ENCODE peak calls at places on chromosomes 5 and 9, in nine cellular contexts. P, Q, O, H, U, W, S, B and D are unnamed samples.

GRCh38 chr5:172886974-172887491 is 53.0 kb downstream of the ERGIC1 start:
- DNase-seq in P (peak; percentile 73), Q (no peak), O (peak; percentile 88), H (peak; percentile 98), U (no peak), W (peak; percentile 88), S (no peak), B (no peak), D (peak; percentile 99)

GRCh38 chr5:7878381-7878873 is 9.5 kb downstream of the MTRR start:
- DNase-seq in P (no peak), Q (no peak), O (peak; percentile 76), H (peak; percentile 43), U (peak; percentile 66), W (peak; percentile 73), S (no peak), B (no peak), D (peak; percentile 72)

GRCh38 chr5:42875785-42876374 is 64.2 kb upstream of the SELENOP start:
- DNase-seq in P (no peak), Q (no peak), O (no peak), H (no peak), U (no peak), W (no peak), S (no peak), B (no peak), D (no peak)

GRCh38 chr5:88743231-88743879 is 139.6 kb downstream of the MEF2C start:
- DNase-seq in P (no peak), Q (no peak), O (peak; percentile 20), H (no peak), U (no peak), W (peak; percentile 70), S (no peak), B (no peak), D (peak; percentile 8)

GRCh38 chr9:37309136-37309535 is 113.4 kb upstream of the GRHPR start:
- DNase-seq in P (no peak), Q (peak; percentile 65), O (peak; percentile 37), H (no peak), U (no peak), W (no peak), S (peak; percentile 10), B (peak; percentile 69), D (peak; percentile 53)

GRCh38 chr9:131840220-131840619 is 100.3 kb upstream of the RAPGEF1 start:
- DNase-seq in P (no peak), Q (peak; percentile 34), O (no peak), H (no peak), U (no peak), W (no peak), S (no peak), B (no peak), D (no peak)

GRCh38 chr5:173472784-173473278 is 143.6 kb downstream of the BOD1 start:
- DNase-seq in P (peak; percentile 45), Q (no peak), O (peak; percentile 28), H (peak; percentile 91), U (no peak), W (peak; percentile 65), S (no peak), B (no peak), D (peak; percentile 60)

GRCh38 chr5:172866802-172867748 is 33.0 kb downstream of the ERGIC1 start:
- DNase-seq in P (peak; percentile 91), Q (peak; percentile 53), O (peak; percentile 31), H (no peak), U (no peak), W (no peak), S (no peak), B (no peak), D (no peak)

GRCh38 chr9:125496313-125496838 is 210.6 kb downstream of the MAPKAP1 start:
- DNase-seq in P (no peak), Q (peak; percentile 53), O (no peak), H (no peak), U (no peak), W (no peak), S (no peak), B (no peak), D (no peak)
- H3K4me3 ChIP-seq in P (no peak overlapping the region), Q (peak overlapping the region; percentile 39), O (no peak overlapping the region), H (no peak overlapping the region), U (no peak overlapping the region), W (no peak overlapping the region), S (no peak overlapping the region), B (no peak overlapping the region), D (no peak overlapping the region)

DNA sequence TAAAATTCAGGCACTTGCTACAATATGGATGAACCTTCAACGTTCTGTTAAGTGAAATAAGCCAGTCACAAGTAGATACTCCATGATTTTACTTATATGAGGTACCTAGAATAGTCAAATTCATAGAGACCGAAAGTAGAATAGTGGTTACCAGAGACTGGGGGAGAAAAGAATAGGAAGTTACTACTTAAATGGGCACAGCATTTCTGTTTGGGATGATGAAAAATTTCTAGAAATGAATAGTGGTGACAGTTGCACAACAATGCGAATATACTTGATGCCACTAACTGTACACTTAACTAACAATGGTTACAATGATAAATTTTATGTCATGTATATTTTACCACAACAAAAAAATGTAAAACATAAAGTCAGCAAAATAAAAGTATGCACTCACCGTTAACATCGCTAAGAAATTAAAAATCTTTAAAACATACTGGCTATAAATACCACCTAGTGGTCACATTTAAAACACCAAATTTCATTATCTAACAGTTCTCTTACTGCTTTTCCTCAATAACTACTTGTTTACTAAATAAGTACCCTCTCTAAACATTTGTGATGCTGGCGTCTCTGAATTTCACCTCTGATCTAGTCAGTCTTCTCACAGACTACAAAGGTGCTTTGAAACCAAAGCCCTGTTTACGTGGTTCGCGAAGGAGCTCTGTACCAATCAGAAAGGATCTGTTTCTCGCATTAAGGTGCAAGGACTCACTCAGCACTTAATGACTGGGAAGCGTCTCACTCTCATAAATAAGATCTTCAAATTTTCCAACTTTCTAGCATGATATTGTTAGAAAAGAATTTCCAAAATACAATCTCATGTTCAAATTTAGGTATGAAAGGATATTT is 22.7 kb downstream of the KIF3A start:
- DNase-seq in P (no peak), Q (peak; percentile 19), O (peak; percentile 15), H (peak; percentile 20), U (no peak), W (peak; percentile 47), S (no peak), B (no peak), D (peak; percentile 33)
- TF ChIP-seq CTCF in P (peak; percentile 49), Q (peak; percentile 65), O (peak; percentile 48), H (peak; percentile 52), U (no peak), W (peak; percentile 38), S (no peak), B (peak; percentile 74), D (peak; percentile 35)

GRCh38 chr5:1011226-1011631 is 2.6 kb downstream of the NKD2 start:
- DNase-seq in P (peak; percentile 21), Q (peak; percentile 88), O (no peak), H (no peak), U (no peak), W (no peak), S (no peak), B (peak; percentile 95), D (peak; percentile 8)
- H3K4me3 ChIP-seq in P (no peak overlapping the region), Q (no peak overlapping the region), O (no peak overlapping the region), H (no peak overlapping the region), U (no peak overlapping the region), W (no peak overlapping the region), S (no peak overlapping the region), B (no peak overlapping the region), D (no peak overlapping the region)

DNA sequence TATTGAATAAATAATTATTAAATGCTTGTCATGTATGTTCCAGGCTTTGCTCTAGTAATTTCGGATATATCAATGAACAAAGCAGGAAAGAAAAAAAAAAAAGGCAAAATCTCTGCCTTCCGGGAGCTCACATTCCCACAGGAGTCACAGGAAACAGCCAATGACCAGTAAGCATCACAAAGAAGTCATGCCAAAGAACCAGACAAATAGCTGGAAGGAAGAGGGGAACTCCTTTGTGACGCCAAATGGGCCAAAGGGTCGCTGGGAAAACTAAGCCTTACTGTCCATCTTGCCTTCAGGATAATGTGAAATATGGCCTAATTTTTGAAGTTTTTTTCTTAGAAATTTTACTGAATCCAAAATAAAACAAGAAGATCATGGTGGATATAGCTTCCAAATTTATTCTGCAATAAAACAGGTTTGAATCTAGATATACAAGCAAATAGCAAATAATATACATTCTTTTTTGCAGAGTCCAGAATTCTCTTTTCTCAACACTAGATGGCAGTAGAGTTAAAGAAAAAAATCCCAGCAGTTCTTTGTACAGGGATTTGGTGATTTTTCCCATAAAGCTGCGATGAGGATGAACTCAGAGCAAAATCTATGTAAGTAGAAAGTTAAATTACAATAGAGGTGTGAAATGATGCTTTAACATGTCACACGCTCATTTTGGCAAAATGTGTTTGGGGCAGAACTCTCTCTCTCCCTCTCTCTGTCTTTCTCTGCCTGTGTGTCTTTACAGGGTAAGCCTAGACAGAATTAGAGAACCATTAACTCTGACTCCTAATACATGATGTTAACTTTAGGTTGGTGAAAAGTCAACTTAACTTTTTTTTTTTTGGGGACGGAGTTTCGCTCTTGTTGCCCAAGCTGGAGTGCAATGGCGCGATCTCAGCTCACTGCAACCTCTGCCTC is 60.0 kb upstream of the TUT7 start:
- DNase-seq in P (no peak), Q (peak; percentile 52), O (peak; percentile 50), H (peak; percentile 51), U (no peak), W (peak; percentile 71), S (no peak), B (no peak), D (peak; percentile 66)
- TF ChIP-seq CTCF in P (peak; percentile 80), Q (peak; percentile 90), O (peak; percentile 70), H (peak; percentile 69), U (peak; percentile 58), W (peak; percentile 56), S (no peak), B (peak; percentile 88), D (peak; percentile 56)

GRCh38 chr5:180071418-180072255 is at the start of gene RNF130:
- DNase-seq in P (peak; percentile 95), Q (peak; percentile 95), O (peak; percentile 88), H (peak; percentile 92), U (peak; percentile 19), W (peak; percentile 88), S (no peak), B (peak; percentile 96), D (peak; percentile 94)

GRCh38 chr5:180068519-180069090 is 3.0 kb downstream of the RNF130 start:
- DNase-seq in P (no peak), Q (no peak), O (no peak), H (no peak), U (no peak), W (no peak), S (no peak), B (no peak), D (no peak)

GRCh38 chr5:180070726-180071417 is 687 bp downstream of the RNF130 start:
- DNase-seq in P (peak; percentile 44), Q (peak; percentile 56), O (peak; percentile 55), H (peak; percentile 58), U (no peak), W (peak; percentile 68), S (no peak), B (peak; percentile 79), D (peak; percentile 65)

GRCh38 chr5:180069589-180070247 is 1.8 kb downstream of the RNF130 start:
- DNase-seq in P (peak; percentile 48), Q (no peak), O (no peak), H (peak; percentile 3), U (no peak), W (no peak), S (no peak), B (peak; percentile 70), D (peak; percentile 14)

DNA sequence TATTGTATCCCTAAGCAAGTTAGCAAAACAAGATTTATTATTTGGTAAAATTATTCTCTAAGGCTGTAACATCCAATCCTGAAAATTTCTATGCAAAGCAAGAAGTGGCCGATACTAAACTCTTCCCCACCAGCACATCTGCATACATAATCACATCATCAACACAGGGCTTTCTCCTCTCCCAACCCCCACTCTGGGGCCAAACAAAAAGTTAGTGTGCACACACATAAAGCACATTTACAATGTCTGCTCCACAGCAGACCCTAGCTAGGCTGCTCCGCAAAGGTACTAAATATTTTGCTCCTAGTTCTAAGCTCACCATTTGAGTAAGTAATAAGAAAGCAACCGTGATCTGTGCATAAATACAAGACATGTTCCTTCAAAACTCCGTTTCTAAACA is 3.6 kb downstream of the RNF130 start:
- DNase-seq in P (no peak), Q (no peak), O (no peak), H (no peak), U (no peak), W (no peak), S (no peak), B (no peak), D (no peak)
- H3K4me3 ChIP-seq in P (no peak overlapping the region), Q (peak overlapping the region; percentile 41), O (no peak overlapping the region), H (no peak overlapping the region), U (no peak overlapping the region), W (no peak overlapping the region), S (no peak overlapping the region), B (peak overlapping the region; percentile 86), D (no peak overlapping the region)